ENCODE peak calls at places on chromosomes 3 and 15, in eight cellular contexts. Z, Y, J, V, D, S, C and N are unnamed samples.

GRCh38 chr3:33030802-33031201 is 66.1 kb downstream of the GLB1 start:
- DNase-seq in Z (no peak), S (no peak), Y (no peak), J (no peak), V (no peak), C (no peak), D (no peak), N (no peak)

GRCh38 chr15:31489801-31490646 is 163.4 kb downstream of the KLF13 start:
- DNase-seq in S (peak), V (peak), C (no peak), J (no peak), Y (no peak), D (no peak), Z (peak), N (peak)

GRCh38 chr3:72567976-72568560 is 280.2 kb downstream of the SHQ1 start:
- DNase-seq in Y (no peak), Z (no peak), D (no peak), J (no peak), S (no peak), C (no peak), V (no peak), N (no peak)

GRCh38 chr15:77120576-77120975 is 49.7 kb upstream of the TSPAN3 start:
- DNase-seq in J (no peak), S (no peak), Z (no peak), D (no peak), C (no peak), Y (no peak), V (no peak), N (no peak)

GRCh38 chr3:45509038-45509767 is 85.3 kb upstream of the LIMD1 start:
- DNase-seq in Y (no peak), S (no peak), Z (no peak), D (no peak), J (no peak), V (no peak), C (no peak), N (no peak)

GRCh38 chr3:120648290-120648689 is 33.7 kb downstream of the HGD start:
- DNase-seq in Y (no peak), D (no peak), V (no peak), C (no peak), J (no peak), Z (no peak), S (no peak), N (no peak)

GRCh38 chr3:78887608-78888011 is 880.2 kb downstream of the ROBO1 start:
- DNase-seq in Y (no peak), J (no peak), Z (no peak), C (no peak), S (no peak), D (no peak), V (no peak), N (no peak)

GRCh38 chr3:125231895-125232294 is 19.3 kb upstream of the SLC12A8 start:
- DNase-seq in J (no peak), Z (no peak), C (no peak), D (no peak), Y (no peak), S (no peak), V (no peak), N (no peak)

GRCh38 chr3:12588674-12589054 is 31.8 kb downstream of the MKRN2 start:
- DNase-seq in C (no peak), V (no peak), J (no peak), D (no peak), Y (no peak), S (no peak), Z (no peak), N (no peak)

GRCh38 chr15:94546838-94547237 is 315.5 kb downstream of the MCTP2 start:
- DNase-seq in C (no peak), D (no peak), Z (no peak), Y (no peak), S (no peak), J (no peak), V (no peak), N (no peak)

GRCh38 chr3:50068134-50068533 is 20.6 kb upstream of the RBM5 start:
- DNase-seq in C (no peak), J (no peak), V (no peak), Z (no peak), S (no peak), Y (no peak), D (no peak), N (no peak)

GRCh38 chr3:13388816-13389215 is 31.3 kb downstream of the NUP210 start:
- DNase-seq in C (no peak), J (no peak), Z (no peak), S (no peak), D (no peak), V (no peak), Y (no peak), N (no peak)

GRCh38 chr3:188230962-188231361 is 77.0 kb downstream of the LPP start:
- DNase-seq in J (no peak), C (no peak), Y (no peak), D (no peak), Z (no peak), V (no peak), S (peak), N (no peak)

GRCh38 chr3:149494022-149494758 is 19.7 kb downstream of the TM4SF4 start:
- DNase-seq in Z (peak), Y (peak), S (peak), D (no peak), V (peak), J (peak), C (peak), N (peak)

GRCh38 chr15:86061581-86061980 is 18.1 kb upstream of the AGBL1 start:
- DNase-seq in S (no peak), J (no peak), Y (no peak), V (no peak), Z (no peak), D (no peak), C (no peak), N (no peak)

GRCh38 chr3:132029182-132029902 is 5.5 kb downstream of the CPNE4 start:
- DNase-seq in D (peak), S (peak), C (peak), J (peak), Z (peak), Y (peak), V (peak), N (peak)

GRCh38 chr3:88142094-88142624 is 7.6 kb upstream of the C3orf38 start:
- DNase-seq in S (no peak), Z (no peak), V (no peak), D (no peak), J (no peak), Y (no peak), C (no peak), N (no peak)

GRCh38 chr3:188169826-188170455 is 16.0 kb downstream of the LPP start:
- DNase-seq in D (peak), Y (no peak), S (peak), V (no peak), J (no peak), Z (no peak), C (no peak), N (no peak)

GRCh38 chr15:66154581-66154980 is 99.0 kb downstream of the MEGF11 start:
- DNase-seq in Z (no peak), S (no peak), C (no peak), V (no peak), J (no peak), Y (no peak), D (no peak), N (no peak)

GRCh38 chr3:39287216-39287858 is 7.5 kb upstream of the CX3CR1 start:
- DNase-seq in V (no peak), C (no peak), D (no peak), Y (no peak), J (no peak), S (no peak), Z (no peak), N (no peak)

GRCh38 chr3:94009612-94010011 is 18.8 kb downstream of the STX19 start:
- DNase-seq in Y (no peak), Z (no peak), S (no peak), D (no peak), C (no peak), J (no peak), V (no peak), N (no peak)

GRCh38 chr3:128481438-128481942 is 11.5 kb downstream of the GATA2 start:
- DNase-seq in V (no peak), Y (no peak), S (peak), C (no peak), J (peak), Z (no peak), D (peak), N (no peak)

GRCh38 chr15:67037694-67038093 is 27.7 kb upstream of the SMAD3 start:
- DNase-seq in Y (no peak), D (no peak), C (no peak), V (no peak), J (no peak), Z (no peak), S (no peak), N (no peak)

GRCh38 chr15:59274126-59274970 is 67.7 kb downstream of the LDHAL6B start:
- DNase-seq in S (no peak), J (no peak), Y (no peak), V (no peak), C (no peak), Z (no peak), D (no peak), N (no peak)

GRCh38 chr3:172449468-172450149 is 1.4 kb upstream of the GHSR start:
- DNase-seq in V (no peak), S (peak), Y (peak), C (peak), J (peak), D (no peak), Z (no peak), N (no peak)

GRCh38 chr3:25566358-25566920 is 98.3 kb downstream of the TOP2B start:
- DNase-seq in C (no peak), Y (no peak), Z (no peak), D (no peak), V (no peak), J (no peak), S (no peak), N (no peak)
- TF ChIP-seq CTCF in C (no peak), Y (no peak), Z (no peak), D (peak), V (no peak), J (no peak), S (no peak), N (no peak)

GRCh38 chr15:29452881-29453731 is 183.5 kb upstream of the NSMCE3 start:
- DNase-seq in V (no peak), Z (no peak), C (no peak), J (peak), S (no peak), D (no peak), Y (no peak), N (no peak)
- TF ChIP-seq CTCF in V (no peak), Z (no peak), C (no peak), J (no peak), S (no peak), D (no peak), Y (no peak), N (no peak)

DNA sequence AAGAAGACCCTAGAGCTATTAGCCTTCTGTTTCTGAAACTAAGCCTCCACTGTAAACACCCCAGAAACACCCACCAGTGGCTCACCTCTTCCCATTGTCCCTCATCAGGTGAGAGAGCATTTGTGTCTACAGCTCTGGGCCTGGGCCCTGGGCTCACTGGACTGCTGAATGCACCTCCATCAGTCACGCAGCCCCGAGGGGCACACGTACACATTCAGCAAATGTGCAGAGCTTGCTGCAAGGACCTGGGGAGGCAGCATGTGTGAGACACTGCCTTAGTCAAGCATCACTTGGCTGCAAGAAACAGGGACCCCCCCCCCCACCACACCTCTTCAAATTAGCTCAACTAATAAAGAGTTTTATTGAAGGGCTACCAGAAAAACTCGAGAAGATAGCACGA is 29.0 kb downstream of the MRPL46 start:
- DNase-seq in Y (no peak), D (no peak), S (no peak), V (no peak), J (no peak), C (no peak), Z (no peak), N (no peak)
- TF ChIP-seq CTCF in Y (no peak), D (no peak), S (no peak), V (no peak), J (no peak), C (no peak), Z (no peak), N (no peak)

DNA sequence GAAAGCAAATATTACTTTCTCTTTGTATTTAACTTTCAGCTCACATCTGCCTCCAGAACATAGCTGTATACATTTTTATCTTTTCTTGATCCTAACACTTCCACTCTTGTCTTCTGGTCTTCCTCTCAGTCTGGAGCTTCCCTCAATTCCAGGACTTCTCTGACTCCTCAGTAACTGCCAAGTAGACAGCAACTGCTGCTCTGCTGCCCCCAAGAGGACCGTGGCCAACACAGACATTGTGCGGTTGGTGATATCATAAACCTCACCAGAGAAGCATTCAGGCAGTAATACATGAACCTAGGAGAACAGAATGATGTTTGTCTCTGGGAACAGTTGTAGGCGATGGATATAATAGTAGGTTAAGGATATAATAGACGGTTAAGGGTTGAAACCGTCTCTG is 45.2 kb upstream of the FGF12 start:
- DNase-seq in Y (no peak), D (peak), V (no peak), C (no peak), J (peak), S (peak), Z (no peak), N (no peak)
- TF ChIP-seq CTCF in Y (no peak), D (peak), V (no peak), C (no peak), J (peak), S (peak), Z (no peak), N (no peak)

DNA sequence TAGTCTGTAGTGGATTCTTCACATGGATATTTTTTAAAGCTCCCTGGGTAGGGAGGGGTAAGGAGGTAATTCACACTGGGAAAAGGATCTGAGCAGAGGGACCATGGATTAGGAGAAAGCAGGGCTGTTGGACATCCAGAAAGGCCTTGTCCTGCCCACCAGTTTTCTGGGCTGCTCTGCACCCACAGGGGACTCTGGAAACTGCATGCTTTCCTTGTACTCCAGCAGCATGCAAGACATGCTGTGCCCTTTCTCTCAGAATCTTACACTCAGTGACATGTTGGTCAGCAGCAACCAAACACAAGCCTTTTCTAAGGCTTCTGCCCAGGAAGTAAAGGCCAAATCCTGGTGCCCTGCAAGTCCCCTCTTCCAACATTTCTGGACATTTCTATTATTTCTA is 2.5 kb upstream of the FBN1 start:
- DNase-seq in V (no peak), S (no peak), Z (no peak), D (no peak), J (no peak), Y (peak), C (no peak), N (peak)
- TF ChIP-seq CTCF in V (no peak), S (no peak), Z (no peak), D (peak), J (no peak), Y (no peak), C (no peak), N (no peak)

DNA sequence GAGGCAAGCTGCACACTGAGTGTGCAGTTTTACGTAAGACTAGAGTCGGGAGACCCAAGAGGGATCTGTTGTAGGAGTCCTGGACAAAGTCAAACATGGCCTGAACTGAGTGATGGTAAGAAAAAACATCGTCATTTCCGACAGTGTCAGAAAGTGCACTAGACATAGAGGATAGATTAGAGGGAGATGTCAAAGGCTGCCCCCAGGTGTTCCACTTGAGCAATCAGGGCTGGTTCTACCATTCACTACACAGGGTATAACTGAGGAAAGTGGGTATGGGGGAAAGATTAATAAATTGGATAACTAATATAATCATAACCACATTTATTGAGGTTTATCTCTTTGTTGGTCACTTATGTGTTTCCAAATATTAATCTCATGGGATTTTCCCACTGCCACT is 766.6 kb downstream of the NTRK3 start:
- DNase-seq in D (no peak), S (no peak), Z (no peak), J (no peak), V (no peak), Y (no peak), C (no peak), N (no peak)
- TF ChIP-seq CTCF in D (no peak), S (no peak), Z (no peak), J (no peak), V (no peak), Y (no peak), C (no peak), N (no peak)

GRCh38 chr3:4584537-4585249 is 91.5 kb downstream of the ITPR1 start:
- DNase-seq in Y (peak), Z (no peak), J (no peak), C (peak), S (peak), D (no peak), V (peak), N (peak)
- TF ChIP-seq CTCF in Y (no peak), Z (peak), J (no peak), C (no peak), S (peak), D (peak), V (no peak), N (no peak)

GRCh38 chr3:133038089-133038730 is at the start of gene TMEM108:
- DNase-seq in Z (peak), Y (peak), C (peak), D (peak), V (peak), S (peak), J (peak), N (peak)

GRCh38 chr3:133042778-133043177 is 4.6 kb downstream of the TMEM108 start:
- DNase-seq in Z (no peak), D (no peak), J (no peak), S (no peak), Y (no peak), C (no peak), V (no peak), N (no peak)

GRCh38 chr3:133041524-133041829 is 3.3 kb downstream of the TMEM108 start:
- DNase-seq in C (no peak), Y (no peak), D (no peak), J (no peak), Z (no peak), S (no peak), V (no peak), N (no peak)

GRCh38 chr3:133038731-133039398 is 674 bp downstream of the TMEM108 start:
- DNase-seq in S (peak), Z (no peak), V (no peak), J (peak), Y (no peak), D (peak), C (peak), N (peak)

GRCh38 chr3:133040696-133041523 is 2.7 kb downstream of the TMEM108 start:
- DNase-seq in D (peak), S (peak), Z (peak), Y (peak), J (peak), C (peak), V (peak), N (peak)
- TF ChIP-seq CTCF in D (peak), S (peak), Z (peak), Y (no peak), J (peak), C (peak), V (no peak), N (peak)

DNA sequence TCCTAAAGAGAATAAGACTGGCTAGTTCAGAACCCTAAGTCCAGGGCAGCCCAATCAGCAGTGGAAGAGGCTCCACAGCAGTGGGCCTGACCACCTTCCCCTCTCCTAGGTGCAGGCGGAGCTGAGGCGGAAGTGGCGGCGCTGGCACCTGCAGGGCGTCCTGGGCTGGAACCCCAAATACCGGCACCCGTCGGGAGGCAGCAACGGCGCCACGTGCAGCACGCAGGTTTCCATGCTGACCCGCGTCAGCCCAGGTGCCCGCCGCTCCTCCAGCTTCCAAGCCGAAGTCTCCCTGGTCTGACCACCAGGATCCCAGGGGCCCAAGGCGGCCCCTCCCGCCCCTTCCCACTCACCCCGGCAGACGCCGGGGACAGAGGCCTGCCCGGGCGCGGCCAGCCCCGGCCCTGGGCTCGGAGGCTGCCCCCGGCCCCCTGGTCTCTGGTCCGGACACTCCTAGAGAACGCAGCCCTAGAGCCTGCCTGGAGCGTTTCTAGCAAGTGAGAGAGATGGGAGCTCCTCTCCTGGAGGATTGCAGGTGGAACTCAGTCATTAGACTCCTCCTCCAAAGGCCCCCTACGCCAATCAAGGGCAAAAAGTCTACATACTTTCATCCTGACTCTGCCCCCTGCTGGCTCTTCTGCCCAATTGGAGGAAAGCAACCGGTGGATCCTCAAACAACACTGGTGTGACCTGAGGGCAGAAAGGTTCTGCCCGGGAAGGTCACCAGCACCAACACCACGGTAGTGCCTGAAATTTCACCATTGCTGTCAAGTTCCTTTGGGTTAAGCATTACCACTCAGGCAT is 33.7 kb downstream of the VIPR1 start:
- DNase-seq in Y (no peak), J (peak), D (no peak), Z (peak), C (peak), S (peak), V (peak), N (peak)
- TF ChIP-seq CTCF in Y (no peak), J (peak), D (peak), Z (peak), C (peak), S (peak), V (peak), N (peak)

GRCh38 chr3:185825639-185826481 is 1.0 kb upstream of the IGF2BP2 start:
- DNase-seq in J (peak), Y (peak), D (peak), C (peak), S (peak), Z (no peak), V (peak), N (peak)

GRCh38 chr3:185823280-185824044 is 1.4 kb downstream of the IGF2BP2 start:
- DNase-seq in S (peak), C (peak), D (peak), Y (peak), Z (no peak), V (peak), J (peak), N (peak)

GRCh38 chr3:185825379-185825638 is 467 bp upstream of the IGF2BP2 start:
- DNase-seq in Z (no peak), S (no peak), J (no peak), Y (no peak), D (no peak), C (no peak), V (no peak), N (no peak)

GRCh38 chr3:185824051-185824466 is 783 bp downstream of the IGF2BP2 start:
- DNase-seq in Y (peak), Z (no peak), C (peak), V (peak), J (peak), S (peak), D (no peak), N (peak)

GRCh38 chr3:185824467-185825378 is at the start of gene IGF2BP2:
- DNase-seq in Y (peak), Z (no peak), D (peak), V (peak), J (peak), S (peak), C (peak), N (peak)
- TF ChIP-seq CTCF in Y (no peak), Z (no peak), D (peak), V (no peak), J (no peak), S (no peak), C (peak), N (no peak)